ENCODE peak calls at places on chromosomes 13 and 19, in seven cellular contexts. J, T, F, O, S, U and W are unnamed samples. For H3K36me3, the result is how much of the 10 kb centered on the place peaks cover.

GRCh38 chr19:5046339-5047039 is 77.6 kb downstream of the KDM4B start:
- DNase-seq in J (peak), T (no peak), F (no peak), O (no peak), S (peak), U (no peak), W (peak)

GRCh38 chr19:48248081-48248833 is 7.5 kb downstream of the CARD8 start:
- DNase-seq in J (no peak), T (no peak), F (no peak), O (no peak), S (no peak), U (no peak), W (no peak)

GRCh38 chr19:35021016-35021415 is 9.3 kb upstream of the SCN1B start:
- DNase-seq in J (no peak), T (no peak), F (no peak), O (no peak), S (no peak), U (no peak), W (no peak)

GRCh38 chr19:678791-679388 is 2.7 kb downstream of the FSTL3 start:
- DNase-seq in J (no peak), T (no peak), F (no peak), O (no peak), S (no peak), U (no peak), W (no peak)

GRCh38 chr13:94435604-94436226 is 43.8 kb downstream of the DCT start:
- DNase-seq in J (peak), T (no peak), F (no peak), O (no peak), S (no peak), U (peak), W (no peak)

GRCh38 chr19:40705362-40705651 is 11.4 kb downstream of the COQ8B start:
- DNase-seq in J (no peak), T (no peak), F (no peak), O (no peak), S (no peak), U (no peak), W (no peak)

GRCh38 chr13:77298403-77298802 is 28.5 kb downstream of the MYCBP2 start:
- DNase-seq in J (no peak), T (no peak), F (no peak), O (no peak), S (no peak), U (no peak), W (no peak)

GRCh38 chr13:26983533-26984315 is 187.9 kb downstream of the USP12 start:
- DNase-seq in J (peak), T (no peak), F (no peak), O (no peak), S (no peak), U (no peak), W (no peak)

GRCh38 chr19:49212302-49212701 is 54.7 kb downstream of the TRPM4 start:
- DNase-seq in J (no peak), T (no peak), F (peak), O (no peak), S (no peak), U (peak), W (no peak)

GRCh38 chr13:41054919-41055619 is 6.2 kb upstream of the WBP4 start:
- DNase-seq in J (no peak), T (no peak), F (no peak), O (no peak), S (no peak), U (no peak), W (no peak)

GRCh38 chr13:109036091-109036490 is 406.7 kb downstream of the MYO16 start:
- DNase-seq in J (peak), T (no peak), F (no peak), O (no peak), S (no peak), U (no peak), W (no peak)

GRCh38 chr13:69618393-69618792 is 489.2 kb upstream of the ATXN8OS start:
- DNase-seq in J (no peak), T (no peak), F (no peak), O (no peak), S (no peak), U (no peak), W (no peak)

GRCh38 chr19:3073159-3073563 is 10.9 kb upstream of the TLE5 start:
- DNase-seq in J (peak), T (no peak), F (peak), O (no peak), S (no peak), U (no peak), W (no peak)

GRCh38 chr13:87295636-87296035 is 375.5 kb upstream of the SLITRK5 start:
- DNase-seq in J (peak), T (no peak), F (no peak), O (no peak), S (no peak), U (no peak), W (no peak)

GRCh38 chr13:28718538-28719226 is at the start of gene SLC46A3:
- DNase-seq in J (peak), T (peak), F (peak), O (peak), S (peak), U (peak), W (peak)

GRCh38 chr19:48135411-48135810 is 24.8 kb upstream of the PLA2G4C start:
- DNase-seq in J (no peak), T (no peak), F (peak), O (no peak), S (no peak), U (no peak), W (no peak)

GRCh38 chr19:58326501-58326913 is 287 bp upstream of the ZSCAN22 start:
- DNase-seq in J (no peak), T (no peak), F (no peak), O (no peak), S (no peak), U (no peak), W (no peak)

GRCh38 chr19:3510727-3511126 is 4.6 kb downstream of the FZR1 start:
- DNase-seq in J (no peak), T (no peak), F (no peak), O (no peak), S (no peak), U (no peak), W (no peak)

GRCh38 chr13:70613295-70613694 is 505.0 kb upstream of the KLHL1 start:
- DNase-seq in J (no peak), T (no peak), F (no peak), O (no peak), S (no peak), U (no peak), W (no peak)

GRCh38 chr19:28213476-28214082 is 999.4 kb downstream of the UQCRFS1 start:
- DNase-seq in J (peak), T (no peak), F (no peak), O (no peak), S (no peak), U (no peak), W (no peak)

GRCh38 chr19:6250024-6250605 is 29.7 kb downstream of the MLLT1 start:
- DNase-seq in J (peak), T (no peak), F (no peak), O (no peak), S (no peak), U (no peak), W (no peak)

GRCh38 chr19:48152552-48152951 is 17.6 kb downstream of the LIG1 start:
- DNase-seq in J (peak), T (peak), F (peak), O (no peak), S (peak), U (peak), W (peak)

GRCh38 chr19:19822148-19822429 is 539 bp upstream of the ZNF506 start:
- DNase-seq in J (no peak), T (no peak), F (peak), O (no peak), S (peak), U (peak), W (no peak)

GRCh38 chr19:45705115-45705514 is 12.6 kb downstream of the QPCTL start:
- DNase-seq in J (no peak), T (no peak), F (no peak), O (no peak), S (peak), U (no peak), W (no peak)

GRCh38 chr13:100301418-100301817 is 212.5 kb downstream of the PCCA start:
- DNase-seq in J (no peak), T (no peak), F (peak), O (no peak), S (peak), U (no peak), W (no peak)

GRCh38 chr19:54660967-54661366 is 1.8 kb upstream of the LILRB4 start:
- DNase-seq in J (no peak), T (no peak), F (no peak), O (no peak), S (no peak), U (no peak), W (no peak)

GRCh38 chr19:10555613-10555979 is 10.2 kb downstream of the KRI1 start:
- DNase-seq in J (no peak), T (no peak), F (no peak), O (no peak), S (no peak), U (no peak), W (no peak)
- H3K36me3 ChIP-seq in J (under half), T (half or more), F (half or more), O (half or more), S (half or more), U (half or more), W (half or more)

GRCh38 chr13:24286624-24287023 is 22.8 kb upstream of the C1QTNF9 start:
- DNase-seq in J (no peak), T (no peak), F (no peak), O (no peak), S (no peak), U (no peak), W (peak)
- H3K36me3 ChIP-seq in J (under half), T (under half), F (under half), O (under half), S (half or more), U (half or more), W (half or more)

GRCh38 chr19:41887711-41888382 is 4.9 kb downstream of the ARHGEF1 start:
- DNase-seq in J (peak), T (peak), F (no peak), O (no peak), S (no peak), U (peak), W (peak)
- H3K36me3 ChIP-seq in J (under half), T (under half), F (under half), O (under half), S (under half), U (under half), W (under half)

DNA sequence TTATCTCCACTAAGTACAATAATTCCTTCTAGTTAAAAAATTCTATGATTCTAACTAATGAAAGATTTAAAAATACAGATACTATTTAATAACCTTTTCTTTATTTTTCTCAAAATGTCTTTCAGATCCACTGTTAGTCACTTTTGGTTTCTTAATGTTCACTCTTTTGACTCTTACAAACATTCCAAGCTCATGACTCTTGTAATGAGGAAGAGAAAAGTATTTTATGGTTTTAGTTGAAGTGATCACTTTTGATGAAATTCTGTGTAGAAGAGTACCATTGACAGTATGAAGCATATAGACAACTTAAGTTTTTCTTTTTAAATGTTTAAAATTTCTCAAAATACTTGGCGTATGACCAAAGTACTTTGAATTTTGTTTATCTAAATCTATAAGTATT is 27.8 kb downstream of the COG3 start:
- DNase-seq in J (no peak), T (no peak), F (no peak), O (no peak), S (no peak), U (no peak), W (no peak)
- H3K36me3 ChIP-seq in J (under half), T (under half), F (under half), O (under half), S (under half), U (under half), W (half or more)